ENCODE peak calls at places on chromosomes 2 and 18, in six cellular contexts. F, S, U, I, P and O are unnamed samples.

GRCh38 chr2:104890092-104890393 is 36.1 kb downstream of the POU3F3 start:
- DNase-seq in P (no peak), S (no peak), U (no peak), I (no peak), F (no peak), O (no peak)

GRCh38 chr2:239887604-239888003 is 137.5 kb downstream of the NDUFA10 start:
- DNase-seq in S (peak; percentile 48), U (no peak), F (no peak), I (no peak), P (no peak), O (no peak)

GRCh38 chr2:29096969-29097368 is 18.2 kb upstream of the CLIP4 start:
- DNase-seq in I (no peak), S (no peak), F (no peak), U (no peak), P (no peak), O (no peak)

GRCh38 chr2:149598014-149598395 is 10.4 kb upstream of the MMADHC start:
- DNase-seq in F (no peak), U (peak; percentile 51), P (no peak), I (peak; percentile 39), S (no peak), O (no peak)

GRCh38 chr18:12283256-12283655 is 24.8 kb upstream of the TUBB6 start:
- DNase-seq in F (no peak), I (peak; percentile 66), U (peak; percentile 62), S (peak; percentile 94), P (peak; percentile 53), O (no peak)

GRCh38 chr2:30756971-30757370 is 50.3 kb downstream of the CAPN13 start:
- DNase-seq in F (no peak), P (no peak), S (no peak), I (no peak), U (no peak), O (no peak)

GRCh38 chr2:231708773-231709635 is 679 bp downstream of the PTMA start:
- DNase-seq in I (peak; percentile 31), S (no peak), U (peak; percentile 46), P (no peak), F (peak; percentile 70), O (no peak)

GRCh38 chr2:39068757-39069515 is 51.9 kb downstream of the SOS1 start:
- DNase-seq in S (peak; percentile 82), I (peak; percentile 26), U (peak; percentile 53), P (peak; percentile 44), F (no peak), O (no peak)

GRCh38 chr2:221372156-221372870 is 199.8 kb downstream of the EPHA4 start:
- DNase-seq in F (no peak), P (no peak), U (no peak), I (no peak), S (no peak), O (no peak)

GRCh38 chr2:100427627-100428258 is 10.3 kb upstream of the CHST10 start:
- DNase-seq in P (peak; percentile 69), S (peak; percentile 57), U (peak; percentile 70), F (peak; percentile 58), I (peak; percentile 38), O (no peak)

GRCh38 chr2:132429941-132430573 is 13.5 kb downstream of the GPR39 start:
- DNase-seq in F (no peak), I (no peak), U (no peak), P (no peak), S (peak; percentile 71), O (no peak)

GRCh38 chr2:157170299-157170698 is 87.2 kb upstream of the GALNT5 start:
- DNase-seq in S (no peak), P (peak; percentile 73), U (peak; percentile 64), I (peak; percentile 65), F (no peak), O (no peak)

GRCh38 chr2:197079832-197080555 is 153.5 kb upstream of the PGAP1 start:
- DNase-seq in F (no peak), P (peak; percentile 27), U (peak; percentile 30), S (peak; percentile 35), I (peak; percentile 58), O (no peak)

GRCh38 chr2:231425291-231425810 is 29.8 kb downstream of the B3GNT7 start:
- DNase-seq in I (no peak), P (no peak), F (no peak), U (no peak), S (no peak), O (no peak)

GRCh38 chr2:46876741-46877384 is 38.7 kb downstream of the MCFD2 start:
- DNase-seq in I (peak; percentile 88), P (peak; percentile 84), S (peak; percentile 78), U (peak; percentile 89), F (no peak), O (no peak)

GRCh38 chr2:119208791-119209203 is 14.8 kb upstream of the STEAP3 start:
- DNase-seq in I (no peak), P (peak; percentile 82), F (no peak), U (peak; percentile 27), S (peak; percentile 80), O (no peak)
- TF ChIP-seq CTCF in I (no peak), P (no peak), F (no peak), U (no peak), S (peak; percentile 55), O (no peak)

GRCh38 chr2:11647834-11648600 is 22.0 kb downstream of the NTSR2 start:
- DNase-seq in U (peak; percentile 26), F (no peak), I (no peak), P (peak; percentile 27), S (peak; percentile 26), O (no peak)
- TF ChIP-seq CTCF in U (peak; percentile 45), F (no peak), I (peak; percentile 35), P (peak; percentile 24), S (peak; percentile 43), O (no peak)

DNA sequence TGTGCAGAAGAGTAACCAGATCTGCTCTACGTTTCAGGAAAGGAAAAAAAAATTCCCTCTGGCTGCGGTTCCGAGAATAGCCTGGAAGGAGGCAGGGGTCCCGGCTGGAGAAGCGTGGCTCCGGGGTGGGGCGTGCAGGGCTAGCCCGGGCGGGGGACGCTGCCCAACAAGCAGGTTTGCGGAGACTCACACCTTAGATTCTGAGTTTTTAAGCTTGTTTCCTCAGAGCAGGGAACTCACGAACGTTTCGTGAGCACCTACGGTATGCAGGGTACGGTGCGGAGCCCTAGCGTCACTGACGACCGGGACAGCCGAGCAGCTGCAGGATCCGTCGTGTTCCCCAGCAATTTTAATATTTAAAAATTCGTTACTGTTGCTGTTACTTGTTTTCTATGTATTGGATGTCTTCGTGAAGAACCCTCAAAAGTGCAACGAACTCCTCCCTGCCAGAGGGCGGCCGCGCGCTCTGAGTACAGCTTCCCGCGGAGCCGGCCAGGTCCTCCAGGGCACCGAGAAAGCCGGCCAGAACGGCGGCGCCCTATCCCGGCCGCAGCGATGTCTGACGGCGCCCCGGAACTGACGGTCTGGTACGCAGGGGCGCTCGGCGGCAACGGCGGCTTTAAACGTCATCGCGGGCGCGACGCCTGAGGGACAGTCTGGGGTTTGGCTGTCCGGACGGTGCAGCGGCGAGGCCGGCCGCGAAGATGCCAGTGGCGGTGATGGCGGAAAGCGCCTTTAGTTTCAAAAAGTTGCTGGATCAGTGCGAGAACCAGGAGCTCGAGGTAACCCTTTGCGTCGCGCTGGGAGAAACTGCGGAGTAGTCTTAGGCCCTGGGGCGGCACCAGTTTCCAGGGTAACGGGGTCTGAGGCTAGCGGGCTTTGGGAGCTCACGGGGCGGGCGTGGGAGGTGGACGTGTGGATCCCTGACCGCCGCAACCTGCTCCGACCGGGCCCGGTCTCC is at the start of gene COPS8:
- DNase-seq in I (peak; percentile 91), P (peak; percentile 93), S (peak; percentile 78), U (peak; percentile 93), F (peak; percentile 95), O (peak; percentile 64)
- TF ChIP-seq CTCF in I (peak; percentile 26), P (peak; percentile 21), S (peak; percentile 13), U (peak; percentile 23), F (no peak), O (peak; percentile 26)

DNA sequence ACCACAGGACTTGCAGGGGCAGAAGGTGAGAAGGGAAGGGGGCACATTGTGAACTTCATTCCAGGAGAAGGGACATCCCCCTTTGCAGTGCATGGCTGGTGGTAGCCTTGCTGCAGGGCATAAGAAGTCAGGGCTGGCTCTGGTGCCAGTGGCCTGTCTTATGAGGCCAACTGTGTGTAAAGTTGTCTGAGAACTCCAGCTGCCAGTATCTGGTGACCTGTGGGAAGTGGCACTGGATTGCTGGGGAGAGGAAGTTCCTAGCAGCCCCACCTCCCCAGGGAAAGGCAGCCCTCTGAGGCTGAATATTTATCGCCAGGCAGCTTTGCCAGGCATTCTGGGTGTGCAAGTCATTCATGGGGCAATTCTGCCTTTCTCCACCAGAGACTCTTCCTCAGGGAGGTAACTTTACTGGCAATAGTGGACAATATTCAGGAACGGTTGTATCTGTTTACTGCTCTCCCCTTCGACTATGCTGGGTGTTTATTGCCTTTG is 12.2 kb downstream of the TRPM8 start:
- DNase-seq in U (no peak), F (no peak), S (no peak), P (peak; percentile 13), I (no peak), O (no peak)
- TF ChIP-seq CTCF in U (no peak), F (no peak), S (no peak), P (no peak), I (no peak), O (no peak)

GRCh38 chr2:206230060-206230890 is 44.2 kb upstream of the ZDBF2 start:
- DNase-seq in P (peak; percentile 87), S (peak; percentile 89), I (no peak), F (no peak), U (no peak), O (peak; percentile 42)
- TF ChIP-seq CTCF in P (no peak), S (peak; percentile 4), I (no peak), F (no peak), U (no peak), O (no peak)

DNA sequence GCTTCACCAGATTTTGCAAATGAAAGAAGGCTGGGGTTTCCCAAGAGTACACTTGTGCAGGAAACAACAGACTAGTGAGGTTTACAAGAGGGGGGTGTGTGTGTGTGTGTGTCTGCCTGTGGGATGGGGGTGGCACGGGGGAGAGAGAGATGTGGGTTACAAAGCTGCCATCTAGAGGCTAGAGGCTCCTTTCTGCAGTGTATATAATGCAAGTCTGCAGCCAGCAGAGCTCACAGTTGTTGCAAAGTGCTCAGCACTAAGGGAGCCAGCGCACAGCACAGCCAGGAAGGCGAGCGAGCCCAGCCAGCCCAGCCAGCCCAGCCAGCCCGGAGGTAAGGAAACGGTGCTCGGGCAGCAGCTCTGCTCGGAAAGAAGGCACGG is at the start of gene ACKR3:
- DNase-seq in P (peak; percentile 51), U (peak; percentile 27), F (peak; percentile 76), S (peak; percentile 86), I (peak; percentile 24), O (no peak)
- TF ChIP-seq CTCF in P (peak; percentile 20), U (no peak), F (no peak), S (peak; percentile 71), I (peak; percentile 10), O (peak; percentile 25)

DNA sequence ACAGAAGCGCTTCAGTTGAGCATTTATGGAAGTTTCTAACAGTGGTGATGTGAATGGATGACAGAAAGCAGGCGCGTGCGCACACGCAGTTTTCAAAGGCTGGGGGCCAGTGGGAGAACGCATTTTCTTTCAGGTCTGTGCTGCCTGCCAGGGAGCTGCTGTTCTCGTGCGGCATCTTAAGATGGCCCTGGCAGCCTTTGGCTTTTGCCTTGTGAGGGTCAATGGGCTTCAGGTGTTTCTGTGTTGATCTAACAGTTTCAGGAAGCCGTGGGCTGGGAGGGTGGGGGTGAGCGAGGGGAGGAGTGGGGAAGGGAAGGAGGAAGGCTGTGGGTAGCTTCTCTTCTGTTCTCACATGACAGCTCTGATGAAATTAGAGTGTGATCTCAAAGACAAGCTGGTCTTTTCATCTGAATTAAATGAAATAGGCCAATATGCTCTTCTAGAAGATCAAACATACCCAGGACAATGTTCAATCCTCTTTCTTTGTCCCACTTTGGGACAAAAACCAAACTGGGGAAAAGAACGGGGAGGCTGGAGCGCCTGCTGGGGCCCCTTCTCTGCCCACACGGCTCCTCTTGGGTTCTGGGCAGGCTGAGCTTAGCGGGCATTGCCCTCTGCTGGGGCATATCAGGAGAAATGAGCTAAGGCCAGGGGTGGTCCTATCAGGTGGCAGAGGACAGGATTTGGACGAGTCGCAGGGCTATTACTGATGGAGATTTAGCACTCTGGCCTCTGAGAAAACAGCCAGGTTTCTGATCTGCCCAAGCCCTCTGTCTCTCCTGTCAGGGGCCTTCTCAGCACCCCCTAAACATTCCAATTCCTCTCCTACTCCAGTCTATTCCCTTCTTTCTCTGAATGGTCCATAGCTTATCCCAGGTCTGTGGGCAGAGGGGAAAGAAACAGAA is 126.2 kb upstream of the LGALSL start:
- DNase-seq in S (peak; percentile 33), P (no peak), F (no peak), I (no peak), U (peak; percentile 50), O (no peak)
- TF ChIP-seq CTCF in S (peak; percentile 65), P (peak; percentile 7), F (no peak), I (peak; percentile 34), U (peak; percentile 46), O (peak; percentile 59)